ENCODE peak calls at places on chromosomes 7 and 10, in eight cellular contexts. One of them, this sample, is unnamed.

GRCh38 chr7:47326220-47326619 is 255.7 kb downstream of the TNS3 start:
- DNase-seq in RKO: peak
- DNase-seq in T-helper 22 cell: no peak
- DNase-seq in stimulated activated CD4-positive, alpha-beta T cell treated with anti-CD3 and anti-CD28 coated beads, TNF-alpha, amount 100 ng/mL, for 4 hours: no peak
- DNase-seq in A549: no peak
- DNase-seq in A172: peak
- DNase-seq in AG09319: no peak
- DNase-seq in mesendoderm: peak
- DNase-seq in this sample: no peak

GRCh38 chr10:119973261-119973660 is 80.7 kb downstream of the SEC23IP start:
- DNase-seq in mesendoderm: peak
- DNase-seq in RKO: peak
- DNase-seq in stimulated activated CD4-positive, alpha-beta T cell treated with anti-CD3 and anti-CD28 coated beads, TNF-alpha, amount 100 ng/mL, for 4 hours: no peak
- DNase-seq in AG09319: no peak
- DNase-seq in A549: peak
- DNase-seq in T-helper 22 cell: no peak
- DNase-seq in A172: peak
- DNase-seq in this sample: no peak

GRCh38 chr7:34849163-34849960 is 187.9 kb downstream of the DPY19L1 start:
- DNase-seq in stimulated activated CD4-positive, alpha-beta T cell treated with anti-CD3 and anti-CD28 coated beads, TNF-alpha, amount 100 ng/mL, for 4 hours: no peak
- DNase-seq in RKO: peak
- DNase-seq in T-helper 22 cell: no peak
- DNase-seq in A549: peak
- DNase-seq in A172: peak
- DNase-seq in AG09319: no peak
- DNase-seq in mesendoderm: no peak
- DNase-seq in this sample: no peak

GRCh38 chr7:1758417-1758858 is 88.4 kb downstream of the ELFN1 start:
- DNase-seq in stimulated activated CD4-positive, alpha-beta T cell treated with anti-CD3 and anti-CD28 coated beads, TNF-alpha, amount 100 ng/mL, for 4 hours: no peak
- DNase-seq in AG09319: no peak
- DNase-seq in A172: peak
- DNase-seq in T-helper 22 cell: no peak
- DNase-seq in RKO: peak
- DNase-seq in mesendoderm: peak
- DNase-seq in A549: peak
- DNase-seq in this sample: no peak

GRCh38 chr10:126576336-126576735 is 94.2 kb downstream of the C10orf90 start:
- DNase-seq in AG09319: no peak
- DNase-seq in A172: peak
- DNase-seq in RKO: no peak
- DNase-seq in T-helper 22 cell: no peak
- DNase-seq in stimulated activated CD4-positive, alpha-beta T cell treated with anti-CD3 and anti-CD28 coated beads, TNF-alpha, amount 100 ng/mL, for 4 hours: no peak
- DNase-seq in A549: no peak
- DNase-seq in mesendoderm: no peak
- DNase-seq in this sample: no peak

GRCh38 chr7:16212032-16212431 is 209.3 kb downstream of the CRPPA start:
- DNase-seq in A172: no peak
- DNase-seq in stimulated activated CD4-positive, alpha-beta T cell treated with anti-CD3 and anti-CD28 coated beads, TNF-alpha, amount 100 ng/mL, for 4 hours: no peak
- DNase-seq in RKO: no peak
- DNase-seq in AG09319: no peak
- DNase-seq in mesendoderm: no peak
- DNase-seq in A549: no peak
- DNase-seq in T-helper 22 cell: no peak
- DNase-seq in this sample: no peak

GRCh38 chr10:109914966-109915365 is 8.3 kb downstream of the XPNPEP1 start:
- DNase-seq in T-helper 22 cell: peak
- DNase-seq in stimulated activated CD4-positive, alpha-beta T cell treated with anti-CD3 and anti-CD28 coated beads, TNF-alpha, amount 100 ng/mL, for 4 hours: no peak
- DNase-seq in A549: peak
- DNase-seq in mesendoderm: no peak
- DNase-seq in A172: peak
- DNase-seq in RKO: peak
- DNase-seq in AG09319: no peak
- DNase-seq in this sample: no peak

GRCh38 chr7:112743811-112744210 is 46.4 kb downstream of the TMEM168 start:
- DNase-seq in RKO: no peak
- DNase-seq in T-helper 22 cell: no peak
- DNase-seq in mesendoderm: peak
- DNase-seq in stimulated activated CD4-positive, alpha-beta T cell treated with anti-CD3 and anti-CD28 coated beads, TNF-alpha, amount 100 ng/mL, for 4 hours: no peak
- DNase-seq in AG09319: no peak
- DNase-seq in A172: no peak
- DNase-seq in A549: no peak
- DNase-seq in this sample: no peak

GRCh38 chr10:110681023-110681681 is 37.0 kb downstream of the RBM20 start:
- DNase-seq in stimulated activated CD4-positive, alpha-beta T cell treated with anti-CD3 and anti-CD28 coated beads, TNF-alpha, amount 100 ng/mL, for 4 hours: no peak
- DNase-seq in T-helper 22 cell: no peak
- DNase-seq in A172: no peak
- DNase-seq in AG09319: no peak
- DNase-seq in RKO: no peak
- DNase-seq in mesendoderm: peak
- DNase-seq in A549: peak
- DNase-seq in this sample: peak

GRCh38 chr10:13437026-13437555 is 89.0 kb upstream of the SEPHS1 start:
- DNase-seq in T-helper 22 cell: no peak
- DNase-seq in mesendoderm: no peak
- DNase-seq in stimulated activated CD4-positive, alpha-beta T cell treated with anti-CD3 and anti-CD28 coated beads, TNF-alpha, amount 100 ng/mL, for 4 hours: no peak
- DNase-seq in AG09319: no peak
- DNase-seq in A549: no peak
- DNase-seq in RKO: no peak
- DNase-seq in A172: no peak
- DNase-seq in this sample: no peak

GRCh38 chr10:124601431-124602120 is 140.0 kb downstream of the LHPP start:
- DNase-seq in A172: no peak
- DNase-seq in T-helper 22 cell: no peak
- DNase-seq in AG09319: no peak
- DNase-seq in stimulated activated CD4-positive, alpha-beta T cell treated with anti-CD3 and anti-CD28 coated beads, TNF-alpha, amount 100 ng/mL, for 4 hours: no peak
- DNase-seq in RKO: no peak
- DNase-seq in mesendoderm: no peak
- DNase-seq in A549: no peak
- DNase-seq in this sample: no peak

GRCh38 chr10:22369433-22370072 is 24.3 kb downstream of the SPAG6 start:
- DNase-seq in AG09319: no peak
- DNase-seq in T-helper 22 cell: no peak
- DNase-seq in A549: peak
- DNase-seq in RKO: peak
- DNase-seq in A172: peak
- DNase-seq in mesendoderm: peak
- DNase-seq in stimulated activated CD4-positive, alpha-beta T cell treated with anti-CD3 and anti-CD28 coated beads, TNF-alpha, amount 100 ng/mL, for 4 hours: no peak
- DNase-seq in this sample: no peak